ENCODE peak calls at places on chromosomes 4 and X, in ten cellular contexts. L, B, F, U, P, D, K, W, Y and O are unnamed samples.

GRCh38 chrX:11789809-11790208 is 31.8 kb downstream of the MSL3 start:
- DNase-seq in L (no peak), B (no peak), F (no peak), U (no peak), P (no peak), D (no peak), K (no peak), W (no peak), Y (no peak), O (no peak)

GRCh38 chr4:79653871-79654270 is 245.8 kb upstream of the GK2 start:
- DNase-seq in L (no peak), B (no peak), F (no peak), U (no peak), P (no peak), D (no peak), K (no peak), W (no peak), Y (peak; percentile 13), O (no peak)

GRCh38 chr4:17577660-17578481 is 873 bp downstream of the LAP3 start:
- DNase-seq in L (peak; percentile 57), B (peak; percentile 57), F (no peak), U (peak; percentile 39), P (peak; percentile 4), D (peak; percentile 26), K (peak; percentile 64), W (no peak), Y (peak; percentile 32), O (peak; percentile 56)

GRCh38 chr4:87819281-87819919 is 13.4 kb upstream of the MEPE start:
- DNase-seq in L (no peak), B (no peak), F (peak; percentile 52), U (peak; percentile 21), P (peak; percentile 85), D (no peak), K (no peak), W (no peak), Y (peak; percentile 80), O (no peak)

GRCh38 chr4:1305781-1306455 is 16.2 kb downstream of the MAEA start:
- DNase-seq in L (no peak), B (no peak), F (no peak), U (no peak), P (no peak), D (no peak), K (no peak), W (no peak), Y (no peak), O (no peak)

GRCh38 chr4:153705743-153706468 is 21.8 kb downstream of the TLR2 start:
- DNase-seq in L (no peak), B (peak; percentile 81), F (no peak), U (no peak), P (no peak), D (no peak), K (no peak), W (no peak), Y (no peak), O (no peak)

GRCh38 chrX:141960573-141960972 is 56.9 kb downstream of the MAGEC1 start:
- DNase-seq in L (no peak), B (no peak), F (no peak), U (no peak), P (no peak), D (no peak), K (no peak), W (no peak), Y (no peak), O (no peak)

GRCh38 chr4:180099962-180100361 is 2143.2 kb upstream of the TENM3 start:
- DNase-seq in L (no peak), B (peak; percentile 57), F (no peak), U (no peak), P (no peak), D (no peak), K (no peak), W (no peak), Y (no peak), O (no peak)

GRCh38 chr4:385934-386707 is 48.5 kb downstream of the ZNF141 start:
- DNase-seq in L (no peak), B (no peak), F (no peak), U (no peak), P (no peak), D (no peak), K (no peak), W (no peak), Y (no peak), O (no peak)

GRCh38 chr4:113760852-113761681 is 471 bp downstream of the CAMK2D start:
- DNase-seq in L (peak; percentile 82), B (peak; percentile 81), F (no peak), U (peak; percentile 80), P (peak; percentile 71), D (peak; percentile 17), K (peak; percentile 87), W (no peak), Y (peak; percentile 78), O (peak; percentile 69)

GRCh38 chr4:101256222-101256621 is 91.1 kb downstream of the PPP3CA start:
- DNase-seq in L (no peak), B (no peak), F (no peak), U (no peak), P (no peak), D (no peak), K (no peak), W (no peak), Y (no peak), O (no peak)

GRCh38 chr4:130808492-130808891 is 1712.5 kb downstream of the C4orf33 start:
- DNase-seq in L (no peak), B (peak; percentile 20), F (no peak), U (no peak), P (no peak), D (no peak), K (no peak), W (no peak), Y (peak; percentile 28), O (no peak)
- TF ChIP-seq CTCF in L (no peak), B (peak; percentile 40), F (peak; percentile 18), U (peak; percentile 51), P (peak; percentile 24), D (no peak), K (peak; percentile 60), W (no peak), Y (peak; percentile 56), O (peak; percentile 63)

DNA sequence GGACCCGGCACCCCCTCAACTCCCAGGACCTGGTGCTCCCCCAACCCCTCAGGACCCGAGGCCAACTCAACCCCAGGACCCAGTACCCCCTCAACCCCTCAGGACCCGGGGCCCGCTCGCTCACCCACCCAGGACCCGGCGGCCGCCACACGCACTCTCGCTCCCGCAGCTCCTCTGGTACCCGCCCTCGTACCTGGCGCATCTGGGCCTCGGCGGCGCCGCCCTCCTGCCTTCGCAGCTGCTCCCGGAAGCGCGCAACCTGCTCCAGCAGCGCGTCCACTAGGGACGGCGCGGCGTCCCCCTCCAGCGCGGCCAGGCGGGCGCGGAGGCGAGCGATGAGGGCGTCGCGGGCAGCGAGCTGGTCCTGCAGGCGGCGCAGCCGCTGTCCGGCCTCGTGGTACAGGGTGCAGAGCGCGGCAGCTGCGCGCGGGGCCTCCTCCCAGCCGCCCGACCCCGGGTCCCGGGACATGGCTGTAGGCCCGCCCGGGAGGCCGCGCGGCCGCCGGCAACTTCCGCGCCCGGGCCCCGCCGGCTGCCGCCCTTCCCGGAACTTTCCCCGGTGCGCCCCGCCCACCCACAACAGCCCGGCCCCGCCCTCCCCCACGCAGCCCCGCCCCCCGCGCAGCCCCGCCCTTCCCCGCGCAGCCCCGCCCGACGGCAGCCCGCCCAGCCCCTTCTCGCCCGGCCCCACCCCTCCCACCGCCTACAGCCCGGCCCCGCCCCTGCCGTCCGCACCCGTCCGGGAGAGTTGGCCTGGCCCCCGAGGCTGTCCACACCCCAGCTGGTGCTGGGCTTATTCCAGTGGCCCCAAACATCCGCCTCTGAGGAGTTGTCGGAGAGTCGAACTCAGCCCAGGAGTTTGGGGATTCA is at the start of gene TNIP2:
- DNase-seq in L (peak; percentile 89), B (peak; percentile 85), F (peak; percentile 29), U (peak; percentile 87), P (peak; percentile 73), D (peak; percentile 74), K (peak; percentile 95), W (no peak), Y (peak; percentile 73), O (peak; percentile 84)
- TF ChIP-seq CTCF in L (peak; percentile 23), B (peak; percentile 21), F (peak; percentile 35), U (peak; percentile 57), P (peak; percentile 46), D (no peak), K (peak; percentile 38), W (peak; percentile 18), Y (no peak), O (no peak)

GRCh38 chr4:72496119-72496518 is 72.9 kb downstream of the ADAMTS3 start:
- DNase-seq in L (no peak), B (no peak), F (no peak), U (no peak), P (no peak), D (no peak), K (no peak), W (no peak), Y (peak; percentile 40), O (no peak)
- TF ChIP-seq CTCF in L (no peak), B (no peak), F (no peak), U (no peak), P (peak; percentile 11), D (no peak), K (no peak), W (peak; percentile 23), Y (peak; percentile 21), O (no peak)

DNA sequence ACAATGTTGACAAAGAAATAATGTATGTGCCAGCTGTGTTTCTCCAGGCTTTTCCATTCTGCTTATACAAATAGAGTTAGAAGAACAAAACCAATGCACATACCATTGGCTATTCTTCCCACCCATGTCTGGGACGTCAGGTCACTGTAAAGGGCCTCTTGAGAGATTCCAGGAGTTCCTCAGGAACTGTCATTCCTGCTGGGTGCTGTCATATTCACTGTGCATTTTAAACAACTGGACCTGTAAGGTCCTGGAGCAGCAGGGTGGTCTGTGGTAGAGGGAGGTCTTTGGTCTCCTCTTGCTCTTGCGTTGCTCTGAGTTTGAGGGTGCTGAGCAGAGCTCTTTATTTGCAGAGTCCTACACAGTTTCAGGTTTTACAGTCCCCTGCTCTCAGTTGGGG is 74.6 kb upstream of the AP1S2 start:
- DNase-seq in L (no peak), B (no peak), F (no peak), U (no peak), P (no peak), D (no peak), K (no peak), W (no peak), Y (no peak), O (no peak)
- TF ChIP-seq CTCF in L (no peak), B (no peak), F (no peak), U (no peak), P (no peak), D (no peak), K (no peak), W (no peak), Y (no peak), O (no peak)